ENCODE peak calls at places on chromosomes 16 and 17, in five cellular contexts. E is stimulated activated CD4-positive, alpha-beta T cell treated with anti-CD3 and anti-CD28 coated beads, Interleukin-2, amount 100 ng/mL, for 24 hours; Z is HL-60; T is PC-9; D is activated CD8-positive, alpha-beta T cell treated with anti-CD3 and anti-CD28 coated beads, Interleukin-2, amount 10 ng/mL, durations not matched to agents 7 days and 5 days. X is an unnamed sample.

GRCh38 chr16:77195411-77195810 is 3.8 kb upstream of the SYCE1L start:
- DNase-seq in E (no peak), Z (no peak), T (no peak), D (no peak), X (no peak)

GRCh38 chr17:78230252-78230962 is 1.0 kb upstream of the TMEM235 start:
- DNase-seq in E (no peak), Z (no peak), T (no peak), D (no peak), X (no peak)

GRCh38 chr16:11233727-11234376 is 22.2 kb downstream of the SOCS1 start:
- DNase-seq in E (peak), Z (peak), T (no peak), D (peak), X (no peak)

GRCh38 chr16:1770328-1771071 is 843 bp downstream of the NME3 start:
- DNase-seq in E (peak), Z (no peak), T (peak), D (peak), X (no peak)

GRCh38 chr17:9427460-9428315 is 147.9 kb downstream of the STX8 start:
- DNase-seq in E (no peak), Z (no peak), T (no peak), D (no peak), X (no peak)

GRCh38 chr17:65556014-65556909 is 5.2 kb downstream of the AXIN2 start:
- DNase-seq in E (peak), Z (peak), T (peak), D (peak), X (peak)

GRCh38 chr17:66667491-66668030 is 167.4 kb upstream of the CACNG5 start:
- DNase-seq in E (peak), Z (peak), T (no peak), D (peak), X (peak)

GRCh38 chr17:27456681-27457404 is 595 bp downstream of the KSR1 start:
- DNase-seq in E (no peak), Z (peak), T (no peak), D (peak), X (no peak)

GRCh38 chr16:19681637-19682036 is 36.4 kb downstream of the KNOP1 start:
- DNase-seq in E (no peak), Z (no peak), T (no peak), D (no peak), X (no peak)

GRCh38 chr17:82920715-82921114 is 80.9 kb upstream of the ZNF750 start:
- DNase-seq in E (no peak), Z (no peak), T (no peak), D (no peak), X (no peak)

GRCh38 chr17:28131592-28131991 is 89.1 kb downstream of the NLK start:
- DNase-seq in E (no peak), Z (no peak), T (no peak), D (no peak), X (no peak)

GRCh38 chr16:70437582-70438324 is 1.1 kb downstream of the ST3GAL2 start:
- DNase-seq in E (peak), Z (no peak), T (no peak), D (peak), X (no peak)

GRCh38 chr16:66695474-66695934 is 1.0 kb downstream of the CMTM4 start:
- DNase-seq in E (no peak), Z (peak), T (no peak), D (no peak), X (no peak)

GRCh38 chr16:69112285-69113129 is 7.1 kb downstream of the HAS3 start:
- DNase-seq in E (peak), Z (peak), T (peak), D (peak), X (peak)

GRCh38 chr16:1397779-1398178 is 16.7 kb downstream of the UNKL start:
- DNase-seq in E (no peak), Z (no peak), T (no peak), D (no peak), X (no peak)

GRCh38 chr17:12789075-12789975 is at the start of gene ARHGAP44:
- DNase-seq in E (peak), Z (peak), T (peak), D (peak), X (no peak)

GRCh38 chr16:52953215-52953614 is 99.5 kb downstream of the CHD9NB start:
- DNase-seq in E (no peak), Z (no peak), T (no peak), D (no peak), X (no peak)